ENCODE peak calls at places on chromosomes 7 and 10, in four cellular contexts. G, Y, Z and W are unnamed samples.
A peak's percentile ranks its signal among the peaks of the same experiment; 100 is the strongest.

GRCh38 chr7:140639366-140640053 is 1.1 kb downstream of the DENND2A start:
- DNase-seq in Y (peak; percentile 90), Z (no peak), G (peak; percentile 78), W (no peak)

GRCh38 chr10:89550509-89550908 is 15.1 kb upstream of the SLC16A12 start:
- DNase-seq in G (peak; percentile 50), Y (peak; percentile 57), Z (no peak), W (no peak)

GRCh38 chr7:25694690-25695089 is 457.3 kb upstream of the NFE2L3 start:
- DNase-seq in Y (no peak), G (no peak), Z (no peak), W (no peak)

GRCh38 chr7:89377219-89377618 is 581.7 kb upstream of the TEX47 start:
- DNase-seq in Z (no peak), Y (no peak), G (no peak), W (no peak)

GRCh38 chr7:106165328-106165727 is 53.2 kb upstream of the SYPL1 start:
- DNase-seq in G (peak; percentile 91), Z (no peak), Y (peak; percentile 36), W (peak; percentile 42)

GRCh38 chr7:148287538-148287937 is 303.0 kb upstream of the C7orf33 start:
- DNase-seq in Y (no peak), G (no peak), Z (no peak), W (no peak)

GRCh38 chr10:32459072-32459703 is 13.2 kb downstream of the CCDC7 start:
- DNase-seq in Z (no peak), G (no peak), Y (no peak), W (no peak)

GRCh38 chr7:5500056-5500776 is 76.6 kb upstream of the TNRC18 start:
- DNase-seq in Z (no peak), G (no peak), Y (peak; percentile 35), W (peak; percentile 59)

GRCh38 chr7:134892002-134892693 is 94.2 kb upstream of the AGBL3 start:
- DNase-seq in Z (no peak), G (peak; percentile 65), Y (peak; percentile 54), W (no peak)

GRCh38 chr10:33329178-33329577 is 5.3 kb downstream of the NRP1 start:
- DNase-seq in Y (no peak), Z (no peak), G (no peak), W (no peak)

GRCh38 chr7:11811709-11812108 is 20.3 kb downstream of the THSD7A start:
- DNase-seq in G (no peak), Y (no peak), Z (no peak), W (no peak)

GRCh38 chr7:22190736-22191135 is 166.2 kb downstream of the RAPGEF5 start:
- DNase-seq in G (no peak), Z (no peak), Y (no peak), W (no peak)

GRCh38 chr10:133124357-133125211 is 35.4 kb upstream of the KNDC1 start:
- DNase-seq in Y (no peak), Z (peak; percentile 56), G (no peak), W (no peak)

GRCh38 chr7:116628971-116629586 is 42.9 kb upstream of the MET start:
- DNase-seq in Y (peak; percentile 13), G (peak; percentile 75), Z (no peak), W (peak; percentile 79)

GRCh38 chr10:24349379-24350110 is 140.6 kb downstream of the KIAA1217 start:
- DNase-seq in G (peak; percentile 59), Z (no peak), Y (peak; percentile 85), W (peak; percentile 62)

GRCh38 chr7:38312776-38313175 is 39.3 kb upstream of the TARP start:
- DNase-seq in Z (no peak), Y (no peak), G (no peak), W (no peak)

GRCh38 chr10:22475527-22475856 is 130.2 kb downstream of the SPAG6 start:
- DNase-seq in Z (no peak), Y (no peak), G (no peak), W (no peak)

GRCh38 chr7:131859162-131859821 is 302.9 kb upstream of the PODXL start:
- DNase-seq in Y (peak; percentile 62), Z (peak; percentile 69), G (peak; percentile 82), W (peak; percentile 65)

GRCh38 chr7:138460649-138461607 is 869 bp downstream of the TRIM24 start:
- DNase-seq in Y (peak; percentile 33), G (peak; percentile 80), Z (peak; percentile 71), W (peak; percentile 53)

GRCh38 chr10:21705142-21705827 is 171.3 kb downstream of the MLLT10 start:
- DNase-seq in Y (no peak), Z (no peak), G (no peak), W (no peak)

GRCh38 chr10:103276941-103277712 is at the start of gene INA:
- DNase-seq in Y (peak; percentile 61), G (peak; percentile 71), Z (no peak), W (peak; percentile 59)
- H3K4me3 ChIP-seq in Y (peak within 1 kb of the TSS; percentile 57), G (peak within 1 kb of the TSS; percentile 53), Z (peak within 1 kb of the TSS; percentile 35), W (peak within 1 kb of the TSS; percentile 20)

GRCh38 chr10:77533156-77533886 is 104.3 kb downstream of the KCNMA1 start:
- DNase-seq in G (no peak), Z (no peak), Y (no peak), W (no peak)

GRCh38 chr10:77532068-77532467 is 105.5 kb downstream of the KCNMA1 start:
- DNase-seq in Z (peak; percentile 75), G (peak; percentile 72), Y (peak; percentile 90), W (peak; percentile 78)

GRCh38 chr10:77530011-77530410 is 107.6 kb downstream of the KCNMA1 start:
- DNase-seq in G (no peak), Y (no peak), Z (no peak), W (no peak)

GRCh38 chr10:77533887-77534278 is 103.7 kb downstream of the KCNMA1 start:
- DNase-seq in G (peak; percentile 36), Y (no peak), Z (no peak), W (peak; percentile 53)

DNA sequence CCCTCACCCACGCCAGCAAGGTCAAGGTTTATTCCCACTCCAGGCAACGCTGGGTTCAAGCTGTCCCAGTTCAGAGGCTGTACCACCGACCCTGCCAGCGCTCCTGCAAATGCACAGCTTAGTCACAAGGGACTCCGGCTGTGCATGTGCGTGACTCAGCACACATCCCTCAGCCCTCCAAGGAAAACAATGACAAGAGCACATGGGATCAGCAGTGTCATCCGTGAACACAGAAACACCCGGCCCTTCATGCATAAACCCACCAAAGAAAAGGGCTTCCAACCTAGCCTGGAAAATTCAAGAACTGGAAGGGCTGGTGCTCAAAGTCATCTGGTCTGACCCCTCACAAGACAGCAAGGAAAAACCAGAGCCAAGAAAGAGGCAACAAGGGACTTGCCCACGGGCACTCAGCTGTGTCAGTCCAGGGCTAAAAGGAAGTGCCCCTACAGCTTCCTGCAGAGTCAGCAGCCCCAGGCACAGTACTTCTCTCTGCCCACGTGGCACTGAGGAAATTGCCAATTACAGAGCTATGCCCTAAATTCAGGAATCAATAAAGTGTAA is 106.1 kb downstream of the KCNMA1 start:
- DNase-seq in Y (peak; percentile 92), G (peak; percentile 96), Z (peak; percentile 93), W (peak; percentile 86)
- H3K4me3 ChIP-seq in Y (no peak overlapping the region), G (peak overlapping the region; percentile 52), Z (no peak overlapping the region), W (no peak overlapping the region)

DNA sequence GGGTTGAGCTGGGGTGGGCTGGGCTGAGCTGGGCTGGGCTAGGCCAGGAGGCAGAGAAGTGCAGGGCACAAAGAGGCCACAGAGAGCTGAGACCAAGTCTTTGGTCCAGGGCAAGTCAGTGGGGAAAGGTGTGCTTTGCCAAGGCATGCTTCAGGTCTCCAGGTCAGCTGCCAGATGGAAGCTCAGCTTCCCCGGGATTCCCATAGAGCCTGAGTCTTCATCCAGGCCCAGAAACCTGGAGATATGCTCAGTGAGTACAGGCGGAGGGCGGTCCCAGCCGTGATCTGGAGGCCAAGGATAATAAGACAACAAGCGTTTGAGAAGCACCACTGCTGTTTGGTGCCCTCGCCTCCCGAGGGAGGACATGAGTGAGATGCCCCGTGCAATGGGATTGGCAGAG is 4.7 kb upstream of the CALN1 start:
- DNase-seq in Z (no peak), G (no peak), Y (no peak), W (no peak)
- H3K4me3 ChIP-seq in Z (no peak overlapping the region), G (no peak overlapping the region), Y (no peak overlapping the region), W (no peak overlapping the region)

GRCh38 chr10:117539903-117540639 is 2.5 kb upstream of the EMX2 start:
- DNase-seq in G (peak; percentile 46), Y (no peak), Z (no peak), W (no peak)

GRCh38 chr10:117541909-117542705 is 439 bp upstream of the EMX2 start:
- DNase-seq in Z (peak; percentile 92), G (peak; percentile 99), Y (peak; percentile 2), W (peak; percentile 50)

GRCh38 chr10:117539271-117539876 is 3.2 kb upstream of the EMX2 start:
- DNase-seq in Z (no peak), G (no peak), Y (no peak), W (no peak)

GRCh38 chr10:117541405-117541908 is 1.1 kb upstream of the EMX2 start:
- DNase-seq in G (peak; percentile 99), Z (peak; percentile 92), Y (no peak), W (no peak)

DNA sequence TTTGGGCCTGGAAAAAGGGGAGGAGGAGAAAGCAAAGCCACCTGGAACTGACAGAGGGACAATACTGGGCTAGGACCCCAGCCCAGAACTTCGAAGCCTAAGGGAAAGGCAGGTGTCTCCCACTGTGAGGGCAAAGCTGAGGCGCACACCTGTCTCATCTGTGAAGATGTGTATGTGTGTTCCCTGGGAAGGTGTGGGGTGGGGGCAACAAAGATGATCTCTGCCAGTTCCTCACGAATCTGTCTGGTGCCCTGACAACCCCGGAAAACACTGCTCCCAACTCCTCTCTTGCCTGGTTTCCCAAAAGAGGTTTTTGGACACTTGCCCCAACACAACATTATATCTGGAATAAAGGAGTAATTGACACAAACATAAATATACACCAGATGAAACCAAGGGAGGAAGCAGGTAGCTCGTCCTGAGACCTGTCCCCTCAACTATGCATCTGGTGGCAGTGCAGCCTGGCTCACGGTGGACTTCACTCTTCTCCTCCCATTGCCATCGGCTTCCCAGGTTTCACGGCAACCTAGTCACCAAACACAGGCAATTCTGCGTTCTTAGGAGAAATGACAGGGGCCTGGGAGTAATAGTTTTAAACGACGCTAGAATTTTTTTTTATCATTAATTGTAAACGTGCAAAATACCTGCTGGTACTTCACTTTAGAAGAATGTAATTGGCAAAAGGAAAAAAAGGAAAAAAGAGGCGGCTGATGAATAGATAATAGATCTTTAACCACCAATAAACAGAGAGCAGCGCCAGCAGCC is 1.7 kb upstream of the EMX2 start:
- DNase-seq in G (no peak), Y (no peak), Z (no peak), W (no peak)
- H3K4me3 ChIP-seq in G (peak overlapping the region; percentile 95), Y (no peak overlapping the region), Z (peak overlapping the region; percentile 69), W (no peak overlapping the region)

DNA sequence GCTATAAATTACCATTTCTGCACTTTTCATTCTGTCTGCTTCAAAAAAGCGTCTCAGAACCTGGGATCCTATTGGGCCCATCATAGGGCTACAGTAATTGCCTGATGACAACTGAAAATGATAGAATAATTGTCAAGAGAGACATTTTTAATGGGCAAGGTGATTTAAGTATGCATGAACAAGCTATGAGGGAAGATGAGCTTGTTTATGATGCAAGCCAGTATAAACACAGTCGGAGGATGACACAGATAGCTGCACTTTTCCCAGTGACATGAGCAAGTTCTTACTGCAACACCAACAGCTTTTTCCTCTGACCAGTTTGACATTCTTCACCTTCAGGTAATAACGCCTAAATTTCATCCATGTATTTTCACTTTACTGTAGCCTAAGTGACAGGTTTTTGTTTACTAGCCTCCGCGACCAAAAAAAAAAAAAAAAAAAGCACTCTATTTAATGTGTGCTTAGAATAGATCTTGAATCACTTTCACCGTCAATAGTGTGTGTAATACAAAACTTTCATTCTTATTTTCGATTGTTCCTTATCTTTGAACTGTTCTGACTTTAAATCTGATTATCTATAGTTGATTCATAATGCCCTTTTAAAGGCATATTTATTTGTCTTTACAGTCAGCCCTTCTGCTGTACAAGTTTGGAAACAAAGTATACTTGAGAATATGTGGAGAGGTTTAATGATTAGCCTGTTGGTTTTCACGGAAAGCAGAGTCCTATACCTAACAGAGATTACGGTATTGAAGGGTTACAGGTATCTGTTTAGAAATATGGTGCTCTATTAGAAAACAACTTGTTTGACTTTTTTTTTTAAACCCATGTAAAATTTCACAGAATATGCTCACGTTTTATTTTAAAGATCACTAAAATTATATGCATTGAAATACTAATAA is 1.7 kb downstream of the FOXP2 start:
- DNase-seq in Y (peak; percentile 40), Z (no peak), G (peak; percentile 17), W (peak; percentile 21)
- H3K4me3 ChIP-seq in Y (no peak overlapping the region), Z (peak overlapping the region; percentile 34), G (no peak overlapping the region), W (no peak overlapping the region)